ENCODE peak calls at places on chromosomes 5 and 9, in ten cellular contexts. F is heart left ventricle, H is IMR-90, X is tibial nerve, W is ascending aorta, N is mammary epithelial cell, R is breast epithelium, L is SK-N-SH, G is pancreas, P is psoas muscle. E is an unnamed sample. For H3K4me1 and H3K36me3, the result is how much of the 10 kb centered on the place peaks cover.

GRCh38 chr5:73793911-73794310 is 167.9 kb downstream of the ARHGEF28 start:
- DNase-seq in P (no peak), R (no peak), F (no peak), G (no peak), N (peak), X (no peak), H (peak), W (no peak), L (no peak), E (no peak)

GRCh38 chr5:9951861-9952260 is 297.8 kb downstream of the ATPSCKMT start:
- DNase-seq in N (no peak), P (no peak), H (no peak), G (no peak), L (no peak), F (no peak), W (no peak), X (no peak), R (no peak), E (no peak)

GRCh38 chr5:158635565-158635964 is 464.2 kb downstream of the EBF1 start:
- DNase-seq in H (no peak), X (no peak), L (no peak), R (no peak), P (no peak), F (no peak), N (no peak), W (no peak), G (no peak), E (no peak)

GRCh38 chr5:108858959-108859358 is 111.3 kb downstream of the FER start:
- DNase-seq in N (peak), G (no peak), P (no peak), W (no peak), L (no peak), X (no peak), R (no peak), F (no peak), H (peak), E (no peak)

GRCh38 chr5:123204224-123204623 is 115.2 kb downstream of the PRDM6 start:
- DNase-seq in L (no peak), N (no peak), P (no peak), F (no peak), G (no peak), H (peak), R (no peak), W (no peak), X (no peak), E (no peak)

GRCh38 chr9:97072285-97072770 is 33.4 kb upstream of the CTSV start:
- DNase-seq in H (no peak), L (no peak), R (no peak), X (no peak), G (no peak), W (no peak), F (no peak), N (no peak), P (no peak), E (no peak)

GRCh38 chr9:86892576-86892975 is 54.7 kb downstream of the GAS1 start:
- DNase-seq in W (no peak), H (peak), F (no peak), R (no peak), G (no peak), L (no peak), P (no peak), N (peak), X (no peak), E (no peak)

GRCh38 chr5:100840364-100840763 is 62.7 kb downstream of the ST8SIA4 start:
- DNase-seq in N (peak), X (no peak), L (no peak), R (no peak), G (no peak), F (no peak), H (peak), W (no peak), P (no peak), E (no peak)

GRCh38 chr5:176675676-176676360 is 28.5 kb downstream of the TSPAN17 start:
- DNase-seq in H (no peak), W (no peak), G (no peak), R (no peak), L (no peak), P (no peak), N (no peak), X (no peak), F (peak), E (no peak)

GRCh38 chr5:167578977-167579700 is 712.3 kb upstream of the WWC1 start:
- DNase-seq in W (no peak), N (no peak), X (no peak), H (peak), F (no peak), P (no peak), R (no peak), G (no peak), L (no peak), E (no peak)

GRCh38 chr5:126449751-126450271 is 26.6 kb downstream of the GRAMD2B start:
- DNase-seq in W (peak), P (no peak), R (no peak), N (peak), F (no peak), X (no peak), L (no peak), G (no peak), H (peak), E (peak)

GRCh38 chr5:142924135-142924883 is 154.1 kb downstream of the ARHGAP26 start:
- DNase-seq in X (no peak), G (no peak), R (no peak), L (no peak), N (no peak), H (peak), P (no peak), F (no peak), W (no peak), E (no peak)

GRCh38 chr9:18297532-18297872 is 176.5 kb upstream of the ADAMTSL1 start:
- DNase-seq in F (no peak), L (peak), G (no peak), W (no peak), R (no peak), X (no peak), P (no peak), H (no peak), N (no peak), E (no peak)

DNA sequence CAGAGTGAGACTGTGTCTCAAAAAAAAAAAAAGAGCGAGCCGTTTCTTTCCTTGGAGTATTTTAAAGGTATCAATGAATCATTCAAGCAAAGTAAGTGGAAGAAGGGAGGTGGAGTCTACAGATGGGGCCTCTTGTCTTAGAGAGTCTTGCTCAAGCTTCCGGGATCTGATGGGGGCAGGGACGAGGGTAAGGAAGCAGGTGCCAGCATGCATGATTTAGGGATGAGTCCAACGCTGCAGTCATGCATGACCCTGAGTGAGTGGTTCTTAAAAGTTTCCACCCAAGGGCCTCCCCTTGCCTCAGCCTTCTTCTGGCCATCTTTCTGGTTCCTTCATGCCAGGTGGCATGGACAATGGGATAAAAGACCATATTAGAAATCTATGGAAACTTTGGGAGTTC is 79.6 kb downstream of the MYO10 start:
- DNase-seq in L (no peak), R (no peak), N (peak), X (no peak), W (no peak), F (no peak), H (peak), P (no peak), G (no peak), E (no peak)
- H3K4me1 ChIP-seq in L (under half), R (under half), N (under half), X (under half), W (under half), F (under half), H (under half), P (under half), G (under half), E (under half)

DNA sequence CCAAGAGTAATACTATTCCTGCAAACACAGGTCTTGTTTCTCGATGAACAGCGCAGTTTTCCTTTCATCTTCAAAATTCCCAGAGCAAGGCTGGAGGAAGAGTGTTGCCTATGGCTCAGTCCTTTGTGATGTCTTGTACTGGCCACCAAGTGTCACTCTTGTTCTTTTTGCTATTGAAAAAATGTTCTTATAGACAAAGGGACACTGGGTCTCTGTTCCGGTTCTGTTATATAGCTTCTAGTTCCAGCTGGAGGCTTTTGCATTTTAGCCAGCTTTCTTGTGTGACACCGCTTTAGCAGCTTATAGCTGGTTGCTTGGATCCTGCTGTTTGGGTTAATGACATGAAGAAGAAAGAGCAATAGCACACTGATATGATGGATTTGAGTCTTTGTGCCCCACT is 343.7 kb upstream of the KCNN2 start:
- DNase-seq in H (peak), F (no peak), G (no peak), W (no peak), N (no peak), R (no peak), X (no peak), L (no peak), P (no peak), E (no peak)
- TF ChIP-seq CTCF in H (peak), F (peak), G (no peak), W (no peak), N (peak), R (no peak), X (no peak), L (peak), P (peak), E (no peak)

DNA sequence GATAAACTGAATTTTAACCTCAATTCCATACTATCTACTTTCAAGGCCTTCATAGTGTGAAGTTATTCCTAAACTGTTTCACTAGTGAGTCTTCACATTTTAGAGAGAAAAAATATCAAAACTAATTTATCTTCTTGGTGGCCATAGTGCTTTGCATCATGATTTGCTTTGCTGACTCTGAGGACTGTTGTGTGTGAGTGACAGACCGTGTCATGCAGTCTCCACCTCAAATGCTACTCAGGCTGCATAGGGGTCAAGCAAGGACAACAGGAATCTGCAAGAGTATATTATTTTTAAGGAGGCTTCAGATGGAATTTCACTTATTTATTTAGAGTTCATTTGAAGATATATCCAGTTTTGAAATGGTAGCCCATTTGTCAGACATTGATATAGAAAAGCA is 34.5 kb downstream of the MACIR start:
- DNase-seq in R (no peak), P (no peak), H (no peak), W (no peak), G (no peak), X (no peak), F (no peak), L (no peak), N (no peak), E (no peak)
- H3K36me3 ChIP-seq in R (under half), P (under half), H (under half), W (under half), G (under half), X (under half), F (under half), L (under half), N (under half), E (under half)

DNA sequence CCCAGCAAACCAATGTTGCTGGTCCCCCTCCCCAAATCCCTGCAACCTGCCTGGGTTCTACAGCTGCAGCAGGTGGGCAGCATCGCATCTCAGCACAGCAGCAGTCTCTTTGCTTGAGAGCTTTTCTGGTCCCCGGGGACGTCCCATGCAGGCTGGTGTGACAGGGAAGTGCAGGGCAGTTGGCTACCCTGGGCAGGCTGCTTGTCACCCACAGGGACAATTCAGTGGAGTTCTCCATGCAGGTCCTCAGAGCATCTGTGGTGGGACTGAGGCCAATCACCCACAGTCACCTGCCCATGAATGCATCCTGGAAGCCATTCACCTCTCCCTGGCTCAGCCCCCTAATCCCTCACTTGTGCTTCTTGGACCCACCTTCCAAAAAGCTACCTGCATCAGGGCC is 43.9 kb upstream of the SEMA4D start:
- DNase-seq in G (no peak), H (no peak), X (no peak), P (no peak), L (no peak), R (no peak), F (no peak), N (no peak), W (no peak), E (peak)
- H3K4me1 ChIP-seq in G (under half), H (under half), X (under half), P (under half), L (under half), R (under half), F (under half), N (under half), W (under half), E (under half)

DNA sequence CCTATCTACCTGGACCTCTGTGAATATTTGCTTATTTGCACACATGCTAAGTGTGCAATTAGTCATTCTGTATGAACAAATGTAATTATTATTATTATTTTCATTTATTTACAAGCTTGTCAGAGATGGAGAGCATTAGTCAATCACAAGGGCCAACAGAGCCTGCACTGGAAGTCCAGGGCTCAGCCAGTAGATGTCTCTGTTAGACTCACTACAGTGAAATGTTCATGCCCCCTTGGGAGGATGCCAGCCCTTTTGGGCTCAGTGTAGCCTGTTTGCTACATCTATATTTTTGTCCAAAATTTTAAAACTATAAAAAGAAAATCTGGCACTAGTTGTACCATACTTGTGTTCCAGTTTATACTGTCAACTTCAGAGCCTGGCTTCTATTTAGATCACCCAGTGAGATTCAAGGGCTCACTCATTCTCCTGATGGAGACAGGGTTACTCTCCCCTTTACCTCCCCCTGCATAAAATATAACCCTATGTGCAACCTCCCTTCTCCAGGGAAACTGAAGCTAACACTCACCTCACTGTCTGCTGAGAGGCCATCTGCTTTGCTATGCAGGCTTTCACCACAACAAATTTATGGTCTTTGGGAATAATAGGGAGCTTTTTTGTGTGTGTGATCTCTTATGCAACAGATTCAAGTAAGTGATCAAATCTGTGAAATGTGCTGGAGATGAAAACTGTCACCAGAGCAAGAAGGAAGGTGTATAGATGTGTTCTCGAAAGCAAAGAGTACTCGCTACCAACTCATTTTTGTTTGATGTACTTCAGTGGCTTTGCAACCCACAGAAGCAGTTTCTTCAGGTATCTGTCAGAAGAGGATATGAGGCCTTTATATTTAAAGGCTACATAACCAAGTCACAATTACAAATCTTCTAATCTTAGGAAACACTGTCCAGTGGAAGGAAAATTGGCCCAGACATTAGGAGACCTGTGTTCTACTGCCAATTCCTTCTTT is 99.9 kb upstream of the TLE4 start:
- DNase-seq in W (peak), G (peak), L (peak), X (peak), F (no peak), R (no peak), H (peak), P (peak), N (peak), E (peak)
- TF ChIP-seq CTCF in W (peak), G (no peak), L (peak), X (no peak), F (peak), R (no peak), H (peak), P (peak), N (peak), E (no peak)

GRCh38 chr5:16675747-16676255 is 59.0 kb upstream of the RETREG1 start:
- DNase-seq in G (no peak), X (no peak), W (no peak), R (no peak), L (no peak), F (no peak), P (no peak), H (no peak), N (no peak), E (no peak)
- H3K36me3 ChIP-seq in G (under half), X (under half), W (under half), R (under half), L (under half), F (under half), P (under half), H (half or more), N (under half), E (under half)

GRCh38 chr9:21607576-21607975 is 125.5 kb upstream of the IFNE start:
- DNase-seq in H (no peak), F (no peak), P (no peak), G (no peak), N (no peak), L (no peak), R (no peak), W (no peak), X (no peak), E (no peak)

GRCh38 chr9:21609506-21609905 is 127.4 kb upstream of the IFNE start:
- DNase-seq in N (no peak), W (no peak), P (no peak), X (no peak), G (no peak), L (no peak), H (no peak), R (no peak), F (no peak), E (no peak)

GRCh38 chr9:21608200-21608599 is 126.1 kb upstream of the IFNE start:
- DNase-seq in N (no peak), P (no peak), L (no peak), X (no peak), R (no peak), H (no peak), W (no peak), F (no peak), G (no peak), E (no peak)

GRCh38 chr9:21605489-21605931 is 123.4 kb upstream of the IFNE start:
- DNase-seq in F (no peak), H (peak), P (no peak), R (no peak), N (peak), G (no peak), W (no peak), X (no peak), L (no peak), E (no peak)
- H3K4me1 ChIP-seq in F (under half), H (under half), P (under half), R (under half), N (under half), G (under half), W (under half), X (under half), L (under half), E (under half)

E was measured in Peyer's patch.